ENCODE peak calls at places on chromosomes 4 and X, in six cellular contexts. One of them, this sample, is unnamed.

GRCh38 chr4:185634066-185634652 is 98.9 kb upstream of the PDLIM3 start:
- DNase-seq in HCT116: peak; percentile 8
- DNase-seq in K562: peak; percentile 43
- DNase-seq in HepG2: peak; percentile 9
- DNase-seq in H1: no peak
- DNase-seq in GM12878: no peak
- DNase-seq in this sample: peak; percentile 11

GRCh38 chr4:52110171-52110570 is 59.1 kb downstream of the SPATA18 start:
- DNase-seq in HCT116: no peak
- DNase-seq in K562: no peak
- DNase-seq in HepG2: no peak
- DNase-seq in H1: no peak
- DNase-seq in GM12878: no peak
- DNase-seq in this sample: no peak

GRCh38 chr4:118265312-118266144 is 87.3 kb downstream of the PRSS12 start:
- DNase-seq in HCT116: no peak
- DNase-seq in K562: no peak
- DNase-seq in HepG2: peak; percentile 7
- DNase-seq in H1: no peak
- DNase-seq in GM12878: no peak
- DNase-seq in this sample: no peak

GRCh38 chr4:108170729-108171540 is 2.2 kb upstream of the LEF1 start:
- DNase-seq in HCT116: no peak
- DNase-seq in K562: no peak
- DNase-seq in HepG2: no peak
- DNase-seq in H1: no peak
- DNase-seq in GM12878: no peak
- DNase-seq in this sample: no peak

GRCh38 chr4:106690487-106690886 is 321.9 kb upstream of the GIMD1 start:
- DNase-seq in HCT116: no peak
- DNase-seq in K562: no peak
- DNase-seq in HepG2: no peak
- DNase-seq in H1: no peak
- DNase-seq in GM12878: no peak
- DNase-seq in this sample: no peak

GRCh38 chr4:29970626-29971025 is 749.5 kb upstream of the PCDH7 start:
- DNase-seq in HCT116: peak; percentile 37
- DNase-seq in K562: no peak
- DNase-seq in HepG2: no peak
- DNase-seq in H1: no peak
- DNase-seq in GM12878: no peak
- DNase-seq in this sample: peak; percentile 32

GRCh38 chr4:31370866-31371465 is 650.8 kb downstream of the PCDH7 start:
- DNase-seq in HCT116: peak; percentile 66
- DNase-seq in K562: peak; percentile 45
- DNase-seq in HepG2: peak; percentile 37
- DNase-seq in H1: no peak
- DNase-seq in GM12878: peak; percentile 4
- DNase-seq in this sample: peak; percentile 54

GRCh38 chr4:24089831-24090531 is 200.1 kb upstream of the PPARGC1A start:
- DNase-seq in HCT116: no peak
- DNase-seq in K562: no peak
- DNase-seq in HepG2: no peak
- DNase-seq in H1: no peak
- DNase-seq in GM12878: no peak
- DNase-seq in this sample: no peak

GRCh38 chr4:17690898-17691297 is 76.5 kb downstream of the MED28 start:
- DNase-seq in HCT116: peak; percentile 48
- DNase-seq in K562: no peak
- DNase-seq in HepG2: peak; percentile 72
- DNase-seq in H1: no peak
- DNase-seq in GM12878: no peak
- DNase-seq in this sample: no peak

GRCh38 chr4:16082038-16082423 is 1.8 kb downstream of the PROM1 start:
- DNase-seq in HCT116: no peak
- DNase-seq in K562: no peak
- DNase-seq in HepG2: no peak
- DNase-seq in H1: no peak
- DNase-seq in GM12878: no peak
- DNase-seq in this sample: no peak

GRCh38 chrX:47030339-47030738 is 47.9 kb upstream of the RGN start:
- DNase-seq in HCT116: peak; percentile 51
- DNase-seq in K562: peak; percentile 30
- DNase-seq in HepG2: peak; percentile 53
- DNase-seq in H1: no peak
- DNase-seq in GM12878: peak; percentile 2
- DNase-seq in this sample: peak; percentile 63

GRCh38 chrX:103779156-103779555 is 2.5 kb downstream of the PLP1 start:
- DNase-seq in HCT116: no peak
- DNase-seq in K562: no peak
- DNase-seq in HepG2: no peak
- DNase-seq in H1: no peak
- DNase-seq in GM12878: no peak
- DNase-seq in this sample: no peak

GRCh38 chr4:3523628-3524221 is 8.5 kb downstream of the LRPAP1 start:
- DNase-seq in HCT116: no peak
- DNase-seq in K562: no peak
- DNase-seq in HepG2: no peak
- DNase-seq in H1: no peak
- DNase-seq in GM12878: no peak
- DNase-seq in this sample: no peak

GRCh38 chrX:8067754-8068469 is 103.2 kb downstream of the VCX2 start:
- DNase-seq in HCT116: no peak
- DNase-seq in K562: no peak
- DNase-seq in HepG2: no peak
- DNase-seq in H1: no peak
- DNase-seq in GM12878: no peak
- DNase-seq in this sample: no peak

GRCh38 chr4:128285085-128286023 is 2.3 kb downstream of the PGRMC2 start:
- DNase-seq in HCT116: no peak
- DNase-seq in K562: no peak
- DNase-seq in HepG2: peak; percentile 82
- DNase-seq in H1: no peak
- DNase-seq in GM12878: no peak
- DNase-seq in this sample: no peak

DNA sequence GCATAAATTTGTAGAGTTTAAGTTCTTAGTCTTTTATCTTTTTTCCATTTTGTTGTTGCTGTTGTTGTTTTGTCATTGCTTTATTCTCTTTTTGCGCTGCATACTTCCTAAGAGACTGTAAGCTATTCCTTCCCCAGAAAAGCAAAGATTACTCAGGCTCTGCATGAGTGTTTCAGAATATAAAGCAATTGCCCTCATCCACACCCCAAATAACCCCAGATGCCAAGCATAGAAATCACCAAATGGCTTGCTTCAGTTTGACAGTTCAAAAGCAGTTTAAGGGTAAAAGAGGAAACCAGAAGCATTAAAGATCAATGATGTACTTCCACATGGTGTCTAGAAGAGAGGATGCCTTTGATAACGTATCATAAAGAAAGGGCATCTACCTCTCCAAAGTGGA is 40.3 kb upstream of the IL21 start:
- DNase-seq in HCT116: no peak
- DNase-seq in K562: no peak
- DNase-seq in HepG2: no peak
- DNase-seq in H1: no peak
- DNase-seq in GM12878: no peak
- DNase-seq in this sample: no peak
- TF ChIP-seq YY1 in HCT116: no peak
- TF ChIP-seq YY1 in K562: no peak
- TF ChIP-seq YY1 in HepG2: no peak
- TF ChIP-seq YY1 in H1: no peak
- TF ChIP-seq YY1 in GM12878: no peak
- TF ChIP-seq YY1 in this sample: no peak

DNA sequence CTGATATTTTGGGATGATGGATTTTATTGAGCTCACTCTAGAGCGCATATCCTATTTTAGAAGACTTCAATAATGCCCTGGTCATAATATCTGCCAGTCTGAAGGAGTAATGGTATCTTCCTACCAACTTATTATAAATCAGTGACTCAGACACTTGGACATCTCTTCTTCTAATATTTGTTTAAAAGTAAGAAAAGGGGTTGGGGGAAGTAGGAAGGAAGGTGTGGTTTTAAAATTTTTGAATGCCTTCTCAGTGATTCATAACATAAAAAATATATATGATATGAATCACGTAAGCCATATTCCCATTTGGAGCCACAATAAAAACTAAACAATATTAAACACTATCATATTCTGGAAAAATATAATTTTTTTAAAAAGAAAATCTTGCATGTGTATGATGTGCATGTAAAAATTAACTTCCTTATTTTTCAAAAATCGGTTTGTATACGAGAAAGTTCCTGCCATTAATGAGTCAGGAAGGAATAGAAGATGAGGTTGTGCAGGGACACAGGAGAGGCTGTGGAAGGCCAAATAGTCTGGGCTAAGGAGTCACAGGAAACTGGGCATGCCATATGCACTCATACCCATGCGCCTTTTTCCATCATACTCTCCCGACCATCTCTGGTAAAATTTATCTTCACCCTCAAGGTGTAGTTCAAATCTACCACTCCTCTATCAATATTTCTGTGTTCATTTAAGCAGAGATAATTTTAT is 286.5 kb downstream of the EPHA5 start:
- DNase-seq in HCT116: no peak
- DNase-seq in K562: no peak
- DNase-seq in HepG2: no peak
- DNase-seq in H1: no peak
- DNase-seq in GM12878: no peak
- DNase-seq in this sample: no peak
- TF ChIP-seq ZNF274 in HCT116: no peak
- TF ChIP-seq ZNF274 in K562: no peak
- TF ChIP-seq ZNF274 in HepG2: no peak
- TF ChIP-seq ZNF274 in H1: no peak
- TF ChIP-seq ZNF274 in GM12878: no peak
- TF ChIP-seq ZNF274 in this sample: no peak

GRCh38 chr4:41622816-41623215 is 84.9 kb downstream of the LIMCH1 start:
- DNase-seq in HCT116: no peak
- DNase-seq in K562: no peak
- DNase-seq in HepG2: no peak
- DNase-seq in H1: no peak
- DNase-seq in GM12878: no peak
- DNase-seq in this sample: no peak
- TF ChIP-seq YY1 in HCT116: no peak
- TF ChIP-seq YY1 in K562: no peak
- TF ChIP-seq YY1 in HepG2: no peak
- TF ChIP-seq YY1 in H1: no peak
- TF ChIP-seq YY1 in GM12878: no peak
- TF ChIP-seq YY1 in this sample: no peak

DNA sequence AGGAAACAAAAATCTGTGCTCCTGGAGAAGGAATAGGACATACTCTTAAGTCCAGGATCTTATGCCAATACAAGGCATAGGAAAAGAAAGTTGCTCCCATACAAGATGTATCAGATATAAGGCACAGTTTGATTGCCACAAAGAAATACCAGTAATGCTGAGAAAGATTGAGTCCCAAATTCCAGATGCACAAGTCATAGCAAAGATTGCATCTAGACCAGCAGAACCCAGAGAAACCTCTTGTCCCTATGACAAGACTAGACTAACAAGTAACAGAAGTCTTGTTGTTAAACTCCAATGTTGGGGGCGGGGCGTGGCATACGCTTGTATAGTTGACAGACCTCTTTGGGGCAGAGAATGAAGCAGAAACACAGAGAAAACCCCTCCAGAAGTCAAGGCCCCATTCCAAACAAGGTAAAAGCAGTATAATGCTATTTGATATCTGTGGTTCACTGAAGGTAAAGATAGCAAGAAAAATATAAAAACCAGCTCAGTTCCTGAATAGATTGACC is 671.5 kb upstream of the GRIA3 start:
- DNase-seq in HCT116: no peak
- DNase-seq in K562: no peak
- DNase-seq in HepG2: no peak
- DNase-seq in H1: no peak
- DNase-seq in GM12878: no peak
- DNase-seq in this sample: no peak
- TF ChIP-seq ZNF274 in HCT116: no peak
- TF ChIP-seq ZNF274 in K562: no peak
- TF ChIP-seq ZNF274 in HepG2: no peak
- TF ChIP-seq ZNF274 in H1: no peak
- TF ChIP-seq ZNF274 in GM12878: no peak
- TF ChIP-seq ZNF274 in this sample: no peak

DNA sequence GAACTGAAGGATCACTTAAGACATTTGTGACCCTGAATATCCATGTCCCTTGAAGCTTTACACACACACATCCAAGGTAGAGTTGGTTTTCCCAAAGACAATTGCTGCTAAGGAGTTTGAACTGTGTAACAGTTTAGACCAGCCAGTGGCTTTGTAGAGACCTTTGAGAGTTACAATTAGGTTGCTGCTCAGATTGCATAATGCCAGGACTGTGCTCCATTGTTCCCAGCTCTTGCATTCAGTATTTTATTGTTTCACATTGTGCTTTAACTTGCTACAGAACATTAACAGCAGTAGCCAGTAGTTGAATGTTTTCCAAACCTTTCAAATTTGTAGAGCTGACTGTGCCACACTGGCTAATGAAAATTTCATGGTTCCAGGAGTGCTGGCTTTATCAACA is 54.3 kb upstream of the AP1S2 start:
- DNase-seq in HCT116: no peak
- DNase-seq in K562: no peak
- DNase-seq in HepG2: peak; percentile 12
- DNase-seq in H1: no peak
- DNase-seq in GM12878: no peak
- DNase-seq in this sample: no peak
- TF ChIP-seq YY1 in HCT116: no peak
- TF ChIP-seq YY1 in K562: no peak
- TF ChIP-seq YY1 in HepG2: no peak
- TF ChIP-seq YY1 in H1: no peak
- TF ChIP-seq YY1 in GM12878: no peak
- TF ChIP-seq YY1 in this sample: no peak

DNA sequence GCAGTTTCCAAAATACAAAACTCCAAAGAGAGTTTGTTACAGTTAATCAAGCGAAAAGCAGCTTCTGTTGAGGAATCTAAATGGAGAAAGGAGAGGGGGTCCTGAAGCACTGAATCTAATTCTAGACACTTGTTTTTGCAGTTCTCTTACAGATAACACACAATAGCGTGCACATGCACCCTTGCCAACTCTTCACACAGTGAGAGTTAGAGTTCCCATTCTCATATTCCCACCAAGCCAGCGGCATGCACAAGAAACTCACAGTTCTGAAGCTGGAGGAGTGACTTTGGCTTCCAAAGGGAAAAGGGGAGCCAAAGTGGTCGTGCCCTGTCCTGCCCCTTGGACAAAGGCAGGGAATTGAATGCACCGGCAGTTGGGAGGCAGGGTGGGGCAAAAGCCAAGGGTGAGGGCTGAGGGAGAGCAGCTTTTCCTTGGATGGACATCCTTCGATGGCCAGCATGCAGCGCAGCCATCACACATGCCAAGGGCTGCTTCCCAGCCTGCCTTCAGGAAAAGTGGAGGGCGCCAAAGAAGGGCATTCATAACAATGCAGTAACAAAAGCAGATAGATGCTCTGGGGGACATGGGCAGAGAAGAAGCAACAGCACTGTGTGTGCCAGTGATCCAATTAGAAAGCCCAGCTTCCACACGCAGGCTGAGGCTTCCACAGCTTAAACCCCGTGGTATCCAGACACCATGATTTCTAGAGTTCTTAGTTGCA is 71.6 kb downstream of the TSPAN5 start:
- DNase-seq in HCT116: no peak
- DNase-seq in K562: no peak
- DNase-seq in HepG2: no peak
- DNase-seq in H1: no peak
- DNase-seq in GM12878: no peak
- DNase-seq in this sample: no peak
- TF ChIP-seq ZNF274 in HCT116: no peak
- TF ChIP-seq ZNF274 in K562: no peak
- TF ChIP-seq ZNF274 in HepG2: no peak
- TF ChIP-seq ZNF274 in H1: no peak
- TF ChIP-seq ZNF274 in GM12878: no peak
- TF ChIP-seq ZNF274 in this sample: no peak